ENCODE peak calls at places on chromosomes 7 and 10, in five cellular contexts. N is activated T-helper 1 cell treated with anti-CD3 and anti-CD28 coated beads, Interleukin-2, amount 50 U/mL, for 16 hours; Z is GM23248; D is activated gamma-delta T cell treated with anti-CD3 and anti-CD28 coated beads, Interleukin-2, amount 50 U/mL, for 16 hours; L is activated naive CD4-positive, alpha-beta T cell treated with Interleukin-2 at 50 U/mL for 16 hours. H is an unnamed sample.

GRCh38 chr7:97021443-97022261 is 3.0 kb downstream of the DLX5 start:
- DNase-seq in N (no peak), Z (no peak), D (no peak), L (no peak), H (no peak)

GRCh38 chr7:44222776-44223261 is 22.0 kb downstream of the YKT6 start:
- DNase-seq in N (no peak), Z (no peak), D (no peak), L (no peak), H (no peak)

GRCh38 chr7:148962823-148963582 is 65.3 kb downstream of the PDIA4 start:
- DNase-seq in N (peak), Z (peak), D (peak), L (peak), H (peak)

GRCh38 chr10:112658900-112659328 is 211.9 kb downstream of the VTI1A start:
- DNase-seq in N (no peak), Z (no peak), D (no peak), L (no peak), H (no peak)

GRCh38 chr7:3597243-3597642 is 296.2 kb downstream of the SDK1 start:
- DNase-seq in N (no peak), Z (no peak), D (no peak), L (no peak), H (no peak)

GRCh38 chr10:98664329-98665042 is 217.8 kb upstream of the HPS1 start:
- DNase-seq in N (no peak), Z (peak), D (peak), L (peak), H (peak)

GRCh38 chr7:1919539-1920265 is 249.6 kb downstream of the ELFN1 start:
- DNase-seq in N (no peak), Z (peak), D (no peak), L (no peak), H (no peak)

GRCh38 chr10:121942749-121943148 is 14.9 kb upstream of the ATE1 start:
- DNase-seq in N (no peak), Z (peak), D (no peak), L (no peak), H (no peak)

GRCh38 chr10:69119896-69120295 is 4.1 kb upstream of the VPS26A start:
- DNase-seq in N (no peak), Z (peak), D (no peak), L (no peak), H (no peak)

GRCh38 chr7:1520574-1521234 is 9.8 kb upstream of the MAFK start:
- DNase-seq in N (no peak), Z (no peak), D (no peak), L (no peak), H (no peak)

GRCh38 chr7:96415293-96415940 is 93.5 kb upstream of the SLC25A13 start:
- DNase-seq in N (no peak), Z (no peak), D (no peak), L (no peak), H (no peak)

GRCh38 chr10:43173120-43173519 is 34.9 kb downstream of the CSGALNACT2 start:
- DNase-seq in N (no peak), Z (no peak), D (no peak), L (no peak), H (no peak)

GRCh38 chr10:34015700-34016099 is 681.2 kb upstream of the NRP1 start:
- DNase-seq in N (no peak), Z (peak), D (no peak), L (no peak), H (no peak)

GRCh38 chr10:30219977-30220751 is 128.9 kb downstream of the MTPAP start:
- DNase-seq in N (no peak), Z (peak), D (no peak), L (no peak), H (no peak)

GRCh38 chr10:9596368-9596920 is 1421.2 kb upstream of the CELF2 start:
- DNase-seq in N (no peak), Z (peak), D (no peak), L (no peak), H (no peak)

GRCh38 chr10:92222603-92223275 is 68.1 kb downstream of the CPEB3 start:
- DNase-seq in N (no peak), Z (peak), D (no peak), L (no peak), H (no peak)

GRCh38 chr7:128217030-128217805 is 23.9 kb upstream of the LEP start:
- DNase-seq in N (no peak), Z (peak), D (no peak), L (no peak), H (no peak)

GRCh38 chr7:21884496-21884895 is 61.2 kb downstream of the CDCA7L start:
- DNase-seq in N (no peak), Z (no peak), D (no peak), L (no peak), H (no peak)

GRCh38 chr10:53130337-53130736 is 357.8 kb upstream of the MBL2 start:
- DNase-seq in N (no peak), Z (no peak), D (no peak), L (no peak), H (no peak)

GRCh38 chr7:95045236-95045923 is 138.0 kb downstream of the PPP1R9A start:
- DNase-seq in N (no peak), Z (peak), D (no peak), L (no peak), H (no peak)

GRCh38 chr7:140512317-140513000 is 33.2 kb upstream of the MKRN1 start:
- DNase-seq in N (no peak), Z (peak), D (no peak), L (no peak), H (no peak)

GRCh38 chr10:122878799-122879338 is 512 bp downstream of the FAM24B start:
- DNase-seq in N (no peak), Z (peak), D (no peak), L (no peak), H (no peak)

GRCh38 chr10:78959217-78959616 is 109.5 kb upstream of the ZMIZ1 start:
- DNase-seq in N (no peak), Z (no peak), D (no peak), L (no peak), H (no peak)

GRCh38 chr7:99975782-99976521 is at the start of gene AZGP1:
- DNase-seq in N (no peak), Z (peak), D (no peak), L (no peak), H (no peak)

GRCh38 chr7:123674399-123675091 is 18.9 kb downstream of the LMOD2 start:
- DNase-seq in N (no peak), Z (peak), D (no peak), L (no peak), H (no peak)

GRCh38 chr10:103676851-103677417 is 178.4 kb downstream of the SH3PXD2A start:
- DNase-seq in N (no peak), Z (peak), D (no peak), L (no peak), H (no peak)

GRCh38 chr10:111030042-111030750 is 46.6 kb upstream of the ADRA2A start:
- DNase-seq in N (no peak), Z (peak), D (no peak), L (no peak), H (no peak)

GRCh38 chr10:99809931-99810615 is 27.6 kb downstream of the ABCC2 start:
- DNase-seq in N (no peak), Z (peak), D (no peak), L (no peak), H (no peak)

GRCh38 chr7:136026209-136026608 is 49.0 kb upstream of the MTPN start:
- DNase-seq in N (no peak), Z (no peak), D (no peak), L (no peak), H (no peak)